ENCODE peak calls at places on chromosomes 16 and 17, in ten cellular contexts. C is NCI-H2029, K is NCI-H1105 treated with DMSO at 0.1 percent for 48 hours, R is GM12891, U is BJ, J is AG10803, L is cardiac fibroblast, Z is stomach, N is AG08396, I is A549. D is an unnamed sample.

GRCh38 chr16:85757341-85757822 is 6.5 kb upstream of the C16orf74 start:
- DNase-seq in C (no peak), K (no peak), R (no peak), U (peak), J (peak), L (no peak), Z (no peak), N (peak), I (no peak), D (no peak)

GRCh38 chr17:37255434-37255833 is 120.4 kb upstream of the C17orf78 start:
- DNase-seq in C (no peak), K (no peak), R (no peak), U (no peak), J (no peak), L (peak), Z (no peak), N (no peak), I (no peak), D (no peak)

GRCh38 chr17:36943250-36944220 is 5.2 kb upstream of the AATF start:
- DNase-seq in C (no peak), K (no peak), R (no peak), U (no peak), J (no peak), L (no peak), Z (no peak), N (peak), I (no peak), D (no peak)

GRCh38 chr16:4085405-4085970 is 30.8 kb downstream of the ADCY9 start:
- DNase-seq in C (no peak), K (no peak), R (no peak), U (no peak), J (no peak), L (no peak), Z (no peak), N (no peak), I (peak), D (no peak)

GRCh38 chr16:66486773-66487579 is 59.9 kb downstream of the BEAN1 start:
- DNase-seq in C (no peak), K (no peak), R (no peak), U (no peak), J (peak), L (peak), Z (peak), N (peak), I (peak), D (no peak)

GRCh38 chr16:70685938-70686375 is at the start of gene MTSS2:
- DNase-seq in C (peak), K (peak), R (peak), U (no peak), J (peak), L (peak), Z (peak), N (peak), I (peak), D (no peak)

GRCh38 chr17:57357392-57357784 is 101.1 kb downstream of the MSI2 start:
- DNase-seq in C (peak), K (peak), R (no peak), U (no peak), J (no peak), L (no peak), Z (peak), N (no peak), I (no peak), D (peak)

GRCh38 chr17:29292071-29292991 is 1.6 kb downstream of the NUFIP2 start:
- DNase-seq in C (no peak), K (peak), R (peak), U (no peak), J (peak), L (peak), Z (peak), N (peak), I (peak), D (no peak)

GRCh38 chr16:72113616-72113945 is 19.9 kb downstream of the DHX38 start:
- DNase-seq in C (no peak), K (no peak), R (no peak), U (no peak), J (no peak), L (no peak), Z (no peak), N (no peak), I (no peak), D (no peak)

GRCh38 chr17:38464251-38464722 is 36.0 kb downstream of the ARHGAP23 start:
- DNase-seq in C (no peak), K (no peak), R (no peak), U (no peak), J (peak), L (peak), Z (peak), N (no peak), I (peak), D (no peak)

GRCh38 chr16:50731989-50732589 is 9.8 kb upstream of the CYLD start:
- DNase-seq in C (no peak), K (no peak), R (no peak), U (no peak), J (no peak), L (no peak), Z (no peak), N (no peak), I (no peak), D (no peak)

GRCh38 chr17:68089881-68090280 is 54.3 kb downstream of the KPNA2 start:
- DNase-seq in C (peak), K (no peak), R (no peak), U (no peak), J (no peak), L (peak), Z (peak), N (no peak), I (peak), D (no peak)

D was measured in epithelial cell of proximal tubule.